ENCODE peak calls at places on chromosomes 11 and 22, in nine cellular contexts. L, J, M, G, X, O, Z, F and H are unnamed samples.

GRCh38 chr22:37675930-37676571 is 615 bp downstream of the LGALS1 start:
- DNase-seq in L (no peak), J (no peak), M (peak; percentile 63), G (no peak), X (no peak), O (no peak), Z (no peak), F (no peak), H (no peak)

GRCh38 chr11:87215236-87215635 is 177.5 kb downstream of the TMEM135 start:
- DNase-seq in L (no peak), J (no peak), M (no peak), G (no peak), X (no peak), O (no peak), Z (no peak), F (no peak), H (no peak)

GRCh38 chr11:2268911-2269600 is 1.3 kb downstream of the ASCL2 start:
- DNase-seq in L (peak; percentile 15), J (peak; percentile 33), M (peak; percentile 65), G (peak; percentile 32), X (no peak), O (peak; percentile 89), Z (peak; percentile 1), F (peak; percentile 47), H (no peak)

GRCh38 chr11:65625628-65626342 is 10.2 kb downstream of the PCNX3 start:
- DNase-seq in L (peak; percentile 22), J (peak; percentile 83), M (peak; percentile 59), G (peak; percentile 55), X (peak; percentile 54), O (peak; percentile 87), Z (peak; percentile 23), F (peak; percentile 59), H (no peak)

GRCh38 chr22:42926034-42926433 is 69.0 kb upstream of the ARFGAP3 start:
- DNase-seq in L (no peak), J (no peak), M (no peak), G (no peak), X (no peak), O (no peak), Z (no peak), F (no peak), H (no peak)

GRCh38 chr11:129620705-129621104 is 194.9 kb upstream of the TMEM45B start:
- DNase-seq in L (no peak), J (no peak), M (no peak), G (no peak), X (no peak), O (no peak), Z (no peak), F (no peak), H (no peak)

GRCh38 chr11:126080206-126080941 is 17.7 kb upstream of the CDON start:
- DNase-seq in L (no peak), J (no peak), M (no peak), G (no peak), X (no peak), O (peak; percentile 28), Z (peak; percentile 9), F (no peak), H (no peak)

GRCh38 chr11:44955019-44955738 is 4.5 kb upstream of the TP53I11 start:
- DNase-seq in L (peak; percentile 92), J (peak; percentile 29), M (no peak), G (no peak), X (no peak), O (no peak), Z (no peak), F (no peak), H (peak; percentile 16)

GRCh38 chr11:43575931-43576833 is 104.4 kb upstream of the HSD17B12 start:
- DNase-seq in L (no peak), J (no peak), M (no peak), G (no peak), X (no peak), O (no peak), Z (no peak), F (no peak), H (no peak)

GRCh38 chr22:19105867-19106802 is 16.1 kb downstream of the DGCR2 start:
- DNase-seq in L (no peak), J (no peak), M (peak; percentile 54), G (peak; percentile 41), X (peak; percentile 46), O (peak; percentile 52), Z (no peak), F (peak; percentile 62), H (no peak)

GRCh38 chr11:1988667-1989317 is 8.8 kb downstream of the H19 start:
- DNase-seq in L (no peak), J (no peak), M (no peak), G (no peak), X (no peak), O (no peak), Z (no peak), F (no peak), H (no peak)

GRCh38 chr11:119338946-119339580 is 1.6 kb downstream of the C1QTNF5 start:
- DNase-seq in L (no peak), J (peak; percentile 31), M (no peak), G (no peak), X (no peak), O (no peak), Z (no peak), F (no peak), H (no peak)

GRCh38 chr11:119109843-119110242 is 2.7 kb downstream of the C2CD2L start:
- DNase-seq in L (no peak), J (no peak), M (no peak), G (no peak), X (no peak), O (no peak), Z (no peak), F (no peak), H (no peak)

GRCh38 chr22:30637701-30638114 is 2.1 kb downstream of the SLC35E4 start:
- DNase-seq in L (no peak), J (no peak), M (no peak), G (no peak), X (no peak), O (no peak), Z (no peak), F (no peak), H (no peak)

GRCh38 chr11:105244157-105244820 is 104.7 kb upstream of the CARD18 start:
- DNase-seq in L (peak; percentile 96), J (no peak), M (no peak), G (no peak), X (no peak), O (no peak), Z (no peak), F (no peak), H (peak; percentile 77)

GRCh38 chr11:94132152-94132558 is 3.5 kb downstream of the PANX1 start:
- DNase-seq in L (peak; percentile 87), J (no peak), M (no peak), G (no peak), X (no peak), O (no peak), Z (no peak), F (no peak), H (no peak)

GRCh38 chr22:41367039-41367679 is 14.6 kb upstream of the TEF start:
- DNase-seq in L (peak; percentile 94), J (peak; percentile 99), M (no peak), G (no peak), X (no peak), O (peak; percentile 87), Z (peak; percentile 89), F (no peak), H (peak; percentile 82)

GRCh38 chr11:77071671-77072605 is 5.2 kb downstream of the CAPN5 start:
- DNase-seq in L (no peak), J (no peak), M (no peak), G (no peak), X (no peak), O (no peak), Z (no peak), F (no peak), H (no peak)

GRCh38 chr11:12224537-12224893 is 114.1 kb downstream of the MICAL2 start:
- DNase-seq in L (peak; percentile 40), J (peak; percentile 47), M (peak; percentile 98), G (peak; percentile 88), X (peak; percentile 75), O (peak; percentile 43), Z (no peak), F (peak; percentile 93), H (peak; percentile 94)

GRCh38 chr11:134393638-134394037 is 18.4 kb downstream of the B3GAT1 start:
- DNase-seq in L (no peak), J (peak; percentile 81), M (no peak), G (no peak), X (no peak), O (peak; percentile 82), Z (no peak), F (no peak), H (no peak)

GRCh38 chr11:129636926-129637325 is 178.7 kb upstream of the TMEM45B start:
- DNase-seq in L (no peak), J (no peak), M (no peak), G (no peak), X (no peak), O (no peak), Z (no peak), F (no peak), H (no peak)

GRCh38 chr11:86160546-86161149 is 83.9 kb upstream of the EED start:
- DNase-seq in L (no peak), J (no peak), M (no peak), G (no peak), X (no peak), O (no peak), Z (no peak), F (no peak), H (no peak)

GRCh38 chr11:63764712-63765631 is 3.6 kb downstream of the ZFTA start:
- DNase-seq in L (peak; percentile 32), J (no peak), M (no peak), G (no peak), X (no peak), O (peak; percentile 30), Z (no peak), F (no peak), H (no peak)

GRCh38 chr22:23383491-23384450 is 196.3 kb downstream of the IGLL1 start:
- DNase-seq in L (no peak), J (peak; percentile 30), M (no peak), G (no peak), X (no peak), O (peak; percentile 70), Z (no peak), F (no peak), H (peak; percentile 37)

GRCh38 chr22:28072066-28072465 is 153.0 kb upstream of the PITPNB start:
- DNase-seq in L (no peak), J (no peak), M (no peak), G (no peak), X (no peak), O (no peak), Z (no peak), F (no peak), H (no peak)

GRCh38 chr22:26648761-26649363 is 8.5 kb upstream of the MIAT start:
- DNase-seq in L (peak; percentile 42), J (no peak), M (no peak), G (no peak), X (no peak), O (no peak), Z (no peak), F (no peak), H (no peak)

GRCh38 chr11:22479133-22479690 is 141.0 kb downstream of the SLC17A6 start:
- DNase-seq in L (no peak), J (no peak), M (no peak), G (no peak), X (no peak), O (no peak), Z (no peak), F (no peak), H (no peak)

GRCh38 chr11:14132312-14132711 is 169.8 kb downstream of the SPON1 start:
- DNase-seq in L (peak; percentile 35), J (no peak), M (no peak), G (no peak), X (no peak), O (no peak), Z (no peak), F (no peak), H (no peak)

GRCh38 chr22:43176090-43176489 is 10.8 kb downstream of the TTLL12 start:
- DNase-seq in L (no peak), J (no peak), M (no peak), G (no peak), X (no peak), O (no peak), Z (no peak), F (no peak), H (no peak)

GRCh38 chr11:456533-456932 is 6.5 kb downstream of the PTDSS2 start:
- DNase-seq in L (no peak), J (no peak), M (peak; percentile 83), G (peak; percentile 30), X (no peak), O (peak; percentile 14), Z (no peak), F (peak; percentile 67), H (no peak)

GRCh38 chr22:35275580-35275979 is 18.3 kb downstream of the HMGXB4 start:
- DNase-seq in L (peak; percentile 21), J (no peak), M (no peak), G (no peak), X (no peak), O (no peak), Z (no peak), F (no peak), H (no peak)